ENCODE peak calls at places on chromosome 16, in seven cellular contexts. Z is heart right ventricle, S is endothelial cell of umbilical vein, D is fibroblast of mammary gland, B is nephron progenitor cell, V is AG04450, U is GM12864. H is an unnamed sample.

GRCh38 chr16:88327566-88328312 is 55.0 kb upstream of the ZNF469 start:
- DNase-seq in Z (no peak), S (no peak), D (no peak), B (no peak), V (no peak), U (no peak), H (no peak)

GRCh38 chr16:84032458-84033178 is 10.0 kb downstream of the SLC38A8 start:
- DNase-seq in Z (no peak), S (no peak), D (no peak), B (no peak), V (no peak), U (no peak), H (no peak)

GRCh38 chr16:49276646-49277385 is 4.8 kb downstream of the CBLN1 start:
- DNase-seq in Z (no peak), S (no peak), D (no peak), B (peak; percentile 23), V (no peak), U (no peak), H (peak; percentile 15)

GRCh38 chr16:74944466-74944865 is 40.5 kb downstream of the WDR59 start:
- DNase-seq in Z (no peak), S (no peak), D (no peak), B (no peak), V (no peak), U (no peak), H (no peak)

GRCh38 chr16:83842755-83843507 is 35.2 kb downstream of the HSBP1 start:
- DNase-seq in Z (no peak), S (no peak), D (no peak), B (no peak), V (no peak), U (no peak), H (no peak)

GRCh38 chr16:27379919-27380318 is 22.1 kb upstream of the IL21R start:
- DNase-seq in Z (no peak), S (no peak), D (no peak), B (no peak), V (no peak), U (no peak), H (no peak)

GRCh38 chr16:17345043-17345442 is 125.7 kb downstream of the XYLT1 start:
- DNase-seq in Z (peak; percentile 42), S (no peak), D (peak; percentile 85), B (no peak), V (peak; percentile 39), U (no peak), H (no peak)

GRCh38 chr16:75073551-75074414 is 42.8 kb downstream of the LDHD start:
- DNase-seq in Z (no peak), S (no peak), D (no peak), B (no peak), V (no peak), U (no peak), H (no peak)

GRCh38 chr16:81940781-81941560 is 70.3 kb downstream of the SDR42E1 start:
- DNase-seq in Z (no peak), S (peak; percentile 70), D (peak; percentile 67), B (no peak), V (peak; percentile 2), U (no peak), H (no peak)

GRCh38 chr16:2598723-2599122 is 60.9 kb downstream of the PDPK1 start:
- DNase-seq in Z (no peak), S (no peak), D (no peak), B (no peak), V (no peak), U (no peak), H (no peak)

GRCh38 chr16:73382921-73383594 is 335.1 kb upstream of the ZFHX3 start:
- DNase-seq in Z (no peak), S (no peak), D (no peak), B (peak; percentile 13), V (no peak), U (no peak), H (no peak)

GRCh38 chr16:77918792-77919707 is 103.3 kb upstream of the CLEC3A start:
- DNase-seq in Z (no peak), S (peak; percentile 67), D (no peak), B (no peak), V (no peak), U (no peak), H (no peak)

GRCh38 chr16:80503144-80503543 is 37.6 kb upstream of the DYNLRB2 start:
- DNase-seq in Z (no peak), S (no peak), D (no peak), B (no peak), V (no peak), U (no peak), H (no peak)

GRCh38 chr16:68061396-68061795 is 23.8 kb upstream of the NFATC3 start:
- DNase-seq in Z (no peak), S (no peak), D (no peak), B (no peak), V (no peak), U (no peak), H (peak; percentile 38)

GRCh38 chr16:30665830-30666190 is 7.6 kb downstream of the FBRS start:
- DNase-seq in Z (no peak), S (peak; percentile 14), D (no peak), B (no peak), V (no peak), U (no peak), H (no peak)

GRCh38 chr16:13935408-13935807 is 15.5 kb downstream of the ERCC4 start:
- DNase-seq in Z (no peak), S (no peak), D (no peak), B (peak; percentile 51), V (no peak), U (no peak), H (no peak)

DNA sequence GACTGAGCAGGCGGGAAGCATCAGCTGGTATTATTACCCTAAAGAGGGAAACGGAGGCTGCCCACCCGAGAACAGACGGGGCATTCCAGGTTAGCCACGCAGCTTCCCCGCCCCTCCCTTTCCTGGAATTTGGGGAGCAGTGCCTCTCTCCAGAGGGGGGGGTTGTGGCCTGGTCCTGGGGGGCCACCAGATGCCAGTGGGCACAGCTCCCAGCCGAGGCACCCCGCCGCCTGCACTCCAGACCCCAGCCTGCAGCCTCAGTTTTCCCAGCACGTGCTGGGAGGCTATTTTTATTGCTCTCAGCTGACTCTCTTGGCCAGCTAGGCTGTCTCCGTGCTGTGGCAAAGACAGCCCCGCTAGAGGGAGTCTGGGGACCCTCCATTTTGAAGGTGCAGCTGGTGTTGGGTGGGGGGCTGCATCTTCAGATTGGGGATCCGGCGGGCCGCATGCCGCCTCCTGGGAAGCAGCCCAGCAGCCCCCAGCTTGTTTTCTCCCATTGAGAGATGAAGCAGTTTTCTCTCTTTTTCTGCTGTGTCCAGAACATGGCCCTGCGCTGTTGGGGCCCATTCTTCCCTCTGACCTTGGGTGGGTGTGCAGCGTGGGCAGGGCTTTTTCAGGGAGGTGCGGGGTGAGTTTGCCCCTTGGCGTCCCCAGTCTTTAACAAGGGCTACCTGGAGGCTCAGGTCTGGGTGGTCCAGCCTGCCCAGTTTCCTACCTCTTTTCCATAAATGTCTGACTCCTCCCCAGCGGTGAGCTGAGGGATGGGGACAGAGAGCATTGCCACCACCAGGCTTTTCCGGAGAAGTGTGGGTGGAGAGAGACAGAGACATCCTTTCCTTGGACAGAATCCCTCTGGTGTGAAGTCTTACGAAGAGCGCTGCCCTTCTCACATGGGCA is 62.5 kb upstream of the GSE1 start:
- DNase-seq in Z (no peak), S (no peak), D (no peak), B (no peak), V (no peak), U (no peak), H (no peak)
- TF ChIP-seq CTCF in Z (peak; percentile 57), S (no peak), D (no peak), B (peak; percentile 19), V (no peak), U (peak; percentile 11), H (no peak)

GRCh38 chr16:55651841-55652824 is 3.7 kb upstream of the SLC6A2 start:
- DNase-seq in Z (no peak), S (no peak), D (no peak), B (no peak), V (no peak), U (no peak), H (no peak)
- TF ChIP-seq CTCF in Z (no peak), S (no peak), D (no peak), B (no peak), V (no peak), U (no peak), H (no peak)

GRCh38 chr16:58815188-58815888 is 81.2 kb upstream of the GOT2 start:
- DNase-seq in Z (no peak), S (no peak), D (no peak), B (no peak), V (no peak), U (no peak), H (no peak)

GRCh38 chr16:58820359-58820758 is 86.2 kb upstream of the GOT2 start:
- DNase-seq in Z (no peak), S (no peak), D (no peak), B (no peak), V (no peak), U (no peak), H (no peak)

GRCh38 chr16:58809213-58809612 is 75.1 kb upstream of the GOT2 start:
- DNase-seq in Z (no peak), S (no peak), D (no peak), B (no peak), V (no peak), U (no peak), H (no peak)

GRCh38 chr16:58814348-58814801 is 80.3 kb upstream of the GOT2 start:
- DNase-seq in Z (peak; percentile 23), S (peak; percentile 63), D (peak; percentile 29), B (peak; percentile 63), V (peak; percentile 2), U (no peak), H (peak; percentile 66)
- TF ChIP-seq CTCF in Z (peak; percentile 85), S (peak; percentile 93), D (peak; percentile 89), B (peak; percentile 94), V (peak; percentile 91), U (peak; percentile 88), H (peak; percentile 90)

GRCh38 chr16:50323335-50324011 is 45.3 kb downstream of the BRD7 start:
- DNase-seq in Z (no peak), S (peak; percentile 46), D (peak; percentile 76), B (no peak), V (no peak), U (no peak), H (no peak)
- TF ChIP-seq CTCF in Z (no peak), S (no peak), D (peak; percentile 24), B (peak; percentile 11), V (peak; percentile 19), U (peak; percentile 26), H (peak; percentile 15)